ENCODE peak calls at places on chromosomes 7 and 10, in four cellular contexts. C is body of pancreas, K is right atrium auricular region, D is lung. W is an unnamed sample.

GRCh38 chr7:66352071-66352470 is 146.9 kb downstream of the TPST1 start:
- DNase-seq in D (no peak), K (no peak), C (no peak), W (peak; percentile 20)

GRCh38 chr10:71770255-71770654 is 3.1 kb downstream of the VSIR start:
- DNase-seq in D (no peak), C (no peak), K (no peak), W (no peak)

GRCh38 chr7:41255113-41255512 is 447.8 kb downstream of the INHBA start:
- DNase-seq in D (no peak), C (no peak), K (no peak), W (no peak)

GRCh38 chr10:71068811-71069411 is 143.5 kb upstream of the UNC5B start:
- DNase-seq in C (no peak), K (peak; percentile 66), D (no peak), W (no peak)

GRCh38 chr7:70053421-70053820 is 455.1 kb downstream of the AUTS2 start:
- DNase-seq in D (no peak), K (no peak), C (no peak), W (no peak)

GRCh38 chr10:501596-501995 is 187.9 kb downstream of the DIP2C start:
- DNase-seq in C (peak; percentile 49), D (no peak), K (no peak), W (no peak)

GRCh38 chr7:99258501-99258900 is 14.1 kb upstream of the MYH16 start:
- DNase-seq in D (no peak), C (no peak), K (no peak), W (no peak)

GRCh38 chr10:132735923-132736391 is 50.0 kb downstream of the NKX6-2 start:
- DNase-seq in C (no peak), D (no peak), K (no peak), W (no peak)

GRCh38 chr7:151080091-151080521 is 503 bp downstream of the FASTK start:
- DNase-seq in K (no peak), D (no peak), C (no peak), W (no peak)

GRCh38 chr10:87864497-87865059 is 1.2 kb downstream of the PTEN start:
- DNase-seq in C (no peak), K (no peak), D (no peak), W (no peak)

DNA sequence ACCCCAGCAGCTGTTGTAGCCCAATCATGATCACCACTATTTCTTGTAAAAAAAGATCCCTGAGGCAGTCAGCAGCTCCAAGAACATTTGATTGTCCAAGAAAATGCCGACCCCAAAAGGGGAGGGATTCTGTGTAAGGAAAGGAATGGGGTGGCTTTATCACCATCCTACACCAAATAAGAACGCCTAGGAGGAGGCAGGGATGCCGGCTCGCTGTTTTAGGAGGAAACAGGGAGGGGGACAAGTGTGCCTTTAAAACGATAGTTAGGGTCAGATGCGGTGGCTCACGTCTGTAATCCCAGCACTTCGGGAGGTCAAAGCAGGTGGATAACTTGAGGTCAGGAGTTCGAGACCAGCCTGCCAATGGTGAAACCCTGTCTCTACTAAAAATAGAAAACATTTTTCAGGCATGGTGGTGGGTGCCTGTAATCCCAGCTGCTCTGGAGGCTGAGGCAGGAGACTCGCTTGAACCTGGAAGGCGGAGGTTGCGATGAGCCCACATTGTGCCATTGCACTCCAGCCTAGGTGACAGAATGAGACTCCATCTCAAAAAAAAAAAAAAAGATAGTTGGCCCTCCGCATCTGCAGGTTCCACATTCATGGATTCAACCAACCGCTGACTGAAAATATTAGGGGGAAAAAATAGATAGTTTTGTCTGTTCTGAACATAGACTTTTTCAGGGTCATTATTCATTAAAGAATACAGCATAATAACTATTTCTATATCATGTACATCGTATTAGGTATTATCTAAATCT is 63.6 kb downstream of the PDIA4 start:
- DNase-seq in C (no peak), K (no peak), D (no peak), W (no peak)
- H3K4me3 ChIP-seq in C (no peak overlapping the region), K (peak overlapping the region; percentile 21), D (no peak overlapping the region), W (peak overlapping the region; percentile 67)

GRCh38 chr10:110786172-110786571 is 85.6 kb upstream of the PDCD4 start:
- DNase-seq in D (no peak), C (no peak), K (no peak), W (no peak)
- TF ChIP-seq CTCF in D (no peak), C (no peak), K (no peak), W (no peak)

GRCh38 chr7:101687791-101688182 is 58.7 kb upstream of the MYL10 start:
- DNase-seq in D (no peak), C (no peak), K (no peak), W (no peak)
- H3K4me3 ChIP-seq in D (no peak overlapping the region), C (no peak overlapping the region), K (no peak overlapping the region), W (no peak overlapping the region)

DNA sequence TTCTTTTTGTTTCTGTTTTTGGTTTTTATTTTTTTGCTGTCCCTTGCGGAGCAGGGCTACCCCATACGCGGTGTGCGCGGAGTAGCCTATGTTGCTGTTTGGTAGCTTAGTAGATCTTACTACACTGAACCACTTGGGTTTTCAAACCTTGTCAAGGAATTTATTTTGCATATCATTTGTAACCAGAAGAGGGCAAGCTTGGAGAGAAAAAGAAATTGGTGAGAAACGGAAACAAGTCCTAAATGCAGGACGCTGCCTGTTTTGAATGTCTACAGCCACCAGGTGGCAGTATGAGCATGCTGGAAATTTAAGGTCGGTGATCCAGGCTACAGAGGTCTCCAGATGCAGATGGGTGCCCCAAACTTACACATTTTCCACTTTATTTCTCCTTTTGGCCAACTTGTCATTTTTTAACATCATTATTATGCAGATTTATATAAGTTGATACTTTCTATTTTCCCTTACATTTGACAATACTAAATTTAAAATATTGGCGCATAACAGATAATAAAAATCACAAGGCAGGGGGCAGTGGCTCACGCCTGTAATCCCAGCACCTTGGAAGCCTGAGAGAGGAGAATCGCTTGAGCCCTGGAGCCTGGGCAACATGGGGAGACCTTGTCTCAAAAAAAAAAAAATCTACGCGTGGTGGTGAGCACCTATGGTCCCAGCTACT is 15.3 kb upstream of the TRA2A start:
- DNase-seq in D (peak; percentile 76), C (peak; percentile 78), K (peak; percentile 85), W (peak; percentile 64)
- TF ChIP-seq CTCF in D (peak; percentile 99), C (peak; percentile 98), K (peak; percentile 92), W (peak; percentile 97)

GRCh38 chr7:25802473-25802872 is 349.5 kb upstream of the NFE2L3 start:
- DNase-seq in K (no peak), C (no peak), D (no peak), W (no peak)

GRCh38 chr7:25804154-25804553 is 347.8 kb upstream of the NFE2L3 start:
- DNase-seq in C (no peak), D (no peak), K (no peak), W (no peak)

GRCh38 chr7:25807212-25807611 is 344.8 kb upstream of the NFE2L3 start:
- DNase-seq in C (no peak), D (no peak), K (no peak), W (no peak)

GRCh38 chr7:25803117-25803887 is 348.7 kb upstream of the NFE2L3 start:
- DNase-seq in D (no peak), K (no peak), C (no peak), W (no peak)

DNA sequence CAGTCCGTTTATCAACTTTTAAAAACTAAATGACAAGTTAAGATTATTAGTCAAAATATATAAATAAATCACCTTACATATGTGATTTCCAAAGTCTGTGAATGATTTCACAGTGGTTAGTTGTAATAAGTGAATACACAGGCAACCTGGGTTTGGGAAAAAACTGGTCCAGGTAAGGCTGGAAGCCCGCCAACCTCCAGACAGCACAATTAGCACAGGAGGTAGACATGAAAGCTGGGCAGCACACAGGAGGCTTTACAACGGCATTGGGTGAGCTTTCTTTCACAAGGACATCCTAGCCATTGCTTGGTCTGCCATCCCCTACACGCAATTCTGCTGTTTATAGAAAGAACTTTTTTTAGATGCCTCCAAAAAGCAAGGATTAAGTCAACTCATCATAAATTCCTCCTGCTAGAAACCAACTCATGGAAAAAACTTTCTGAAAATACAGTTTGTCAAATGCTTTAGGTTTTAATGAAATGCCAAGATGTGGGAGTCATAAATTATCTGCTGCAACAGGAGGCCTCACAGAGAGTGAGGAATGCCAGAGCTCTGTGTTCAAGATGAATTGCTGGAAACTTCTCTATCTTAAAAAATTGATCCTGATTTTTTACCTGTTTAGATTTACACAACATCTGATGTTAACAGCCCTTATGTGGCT is 346.8 kb upstream of the NFE2L3 start:
- DNase-seq in D (no peak), C (peak; percentile 57), K (no peak), W (no peak)
- H3K4me3 ChIP-seq in D (no peak overlapping the region), C (no peak overlapping the region), K (no peak overlapping the region), W (no peak overlapping the region)

DNA sequence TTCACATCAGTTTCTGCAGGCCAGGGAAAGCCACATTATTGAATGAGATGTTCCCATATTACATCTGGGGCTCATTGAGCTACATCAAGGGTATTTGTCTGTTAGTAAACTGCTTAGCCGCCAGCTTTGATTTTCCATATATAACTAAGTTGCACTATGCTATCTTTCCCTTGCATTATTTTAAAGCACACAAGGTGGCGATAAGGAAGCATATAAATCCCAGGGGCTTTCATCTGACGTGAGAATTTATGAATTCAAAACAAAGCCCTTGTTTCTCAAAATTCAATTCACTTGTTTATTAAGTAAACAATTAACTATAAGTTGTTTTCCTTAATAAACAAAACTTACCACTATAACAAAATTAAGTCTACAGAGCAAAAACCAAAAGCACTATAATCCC is 334.1 kb upstream of the TPK1 start:
- DNase-seq in C (no peak), K (no peak), D (no peak), W (no peak)
- TF ChIP-seq CTCF in C (no peak), K (no peak), D (no peak), W (no peak)

GRCh38 chr7:90432752-90433151 is 29.5 kb downstream of the CLDN12 start:
- DNase-seq in K (no peak), D (no peak), C (no peak), W (no peak)

GRCh38 chr7:90433221-90433620 is 30.0 kb downstream of the CLDN12 start:
- DNase-seq in K (no peak), C (no peak), D (no peak), W (no peak)

GRCh38 chr7:90425376-90425775 is 22.1 kb downstream of the CLDN12 start:
- DNase-seq in D (no peak), C (no peak), K (no peak), W (no peak)

GRCh38 chr7:90430614-90431445 is 27.6 kb downstream of the CLDN12 start:
- DNase-seq in D (no peak), C (no peak), K (no peak), W (no peak)
- H3K4me3 ChIP-seq in D (no peak overlapping the region), C (no peak overlapping the region), K (no peak overlapping the region), W (no peak overlapping the region)

GRCh38 chr10:97539523-97540200 is 32.9 kb upstream of the ANKRD2 start:
- DNase-seq in D (no peak), C (no peak), K (peak; percentile 71), W (no peak)
- TF ChIP-seq CTCF in D (no peak), C (no peak), K (peak; percentile 29), W (peak; percentile 4)

GRCh38 chr7:100802951-100803350 is 24.4 kb downstream of the EPHB4 start:
- DNase-seq in K (no peak), D (no peak), C (no peak), W (no peak)
- H3K4me3 ChIP-seq in K (no peak overlapping the region), D (no peak overlapping the region), C (no peak overlapping the region), W (no peak overlapping the region)

DNA sequence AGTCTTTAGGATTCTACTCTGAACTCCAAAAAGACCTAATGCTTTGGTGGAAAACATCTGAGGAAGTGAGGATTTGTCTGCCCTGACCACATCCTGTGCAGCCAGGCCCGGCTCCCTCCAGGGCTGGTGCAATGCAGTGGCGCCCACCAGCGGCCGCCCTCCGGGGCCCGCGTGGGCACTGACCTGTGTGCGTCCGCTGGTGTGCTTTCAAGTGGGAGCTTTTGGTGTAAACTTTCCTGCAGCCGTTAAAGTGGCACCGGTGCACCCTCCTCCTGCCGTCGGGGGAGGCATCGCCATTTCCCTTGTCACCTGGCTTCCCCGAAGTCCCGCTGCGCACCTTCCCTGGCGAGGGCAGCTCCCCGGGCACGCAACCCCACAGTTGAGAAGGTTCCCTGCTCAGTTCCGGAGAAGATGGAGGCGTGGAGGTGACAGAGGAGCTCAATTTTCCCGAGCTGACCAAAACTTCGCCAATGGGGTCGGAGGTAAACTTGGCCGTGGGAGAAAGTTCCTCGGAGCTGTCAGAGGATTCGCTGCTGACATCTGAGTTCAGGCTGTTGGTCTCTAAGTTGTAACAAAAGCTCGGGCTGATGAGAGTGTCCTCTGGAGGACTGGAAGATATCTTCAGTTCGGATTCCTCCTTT is 3.4 kb downstream of the KLF6 start:
- DNase-seq in C (peak; percentile 58), K (no peak), D (no peak), W (no peak)
- TF ChIP-seq CTCF in C (no peak), K (peak; percentile 84), D (no peak), W (peak; percentile 50)